ENCODE peak calls at places on chromosomes 3 and 15, in five cellular contexts. One of them, this sample, is unnamed.

GRCh38 chr3:139134678-139135372 is 90.1 kb upstream of the PRR23C start:
- DNase-seq in neuronal stem cell: no peak
- DNase-seq in H9: no peak
- DNase-seq in mesendoderm: no peak
- DNase-seq in IMR-90: no peak
- DNase-seq in this sample: no peak

GRCh38 chr3:171531716-171532115 is 71.5 kb upstream of the TNIK start:
- DNase-seq in neuronal stem cell: no peak
- DNase-seq in H9: no peak
- DNase-seq in mesendoderm: no peak
- DNase-seq in IMR-90: no peak
- DNase-seq in this sample: no peak

GRCh38 chr3:187808466-187809291 is 63.4 kb upstream of the BCL6 start:
- DNase-seq in neuronal stem cell: no peak
- DNase-seq in IMR-90: no peak
- DNase-seq in mesendoderm: no peak
- DNase-seq in H9: no peak
- DNase-seq in this sample: peak; percentile 2

GRCh38 chr3:139173372-139174108 is 128.8 kb upstream of the PRR23C start:
- DNase-seq in H9: no peak
- DNase-seq in neuronal stem cell: no peak
- DNase-seq in mesendoderm: no peak
- DNase-seq in IMR-90: no peak
- DNase-seq in this sample: no peak

GRCh38 chr3:16240229-16241023 is 24.3 kb downstream of the DPH3 start:
- DNase-seq in mesendoderm: no peak
- DNase-seq in H9: no peak
- DNase-seq in neuronal stem cell: no peak
- DNase-seq in IMR-90: peak; percentile 81
- DNase-seq in this sample: peak; percentile 5

GRCh38 chr3:128076783-128077624 is 24.8 kb downstream of the SEC61A1 start:
- DNase-seq in neuronal stem cell: no peak
- DNase-seq in mesendoderm: no peak
- DNase-seq in IMR-90: no peak
- DNase-seq in H9: no peak
- DNase-seq in this sample: no peak

GRCh38 chr3:157999246-157999645 is 107.0 kb downstream of the SHOX2 start:
- DNase-seq in neuronal stem cell: no peak
- DNase-seq in mesendoderm: no peak
- DNase-seq in H9: no peak
- DNase-seq in IMR-90: no peak
- DNase-seq in this sample: no peak

GRCh38 chr3:138097192-138097829 is 18.1 kb downstream of the DZIP1L start:
- DNase-seq in IMR-90: no peak
- DNase-seq in mesendoderm: peak; percentile 56
- DNase-seq in H9: peak; percentile 61
- DNase-seq in neuronal stem cell: no peak
- DNase-seq in this sample: peak; percentile 39

GRCh38 chr3:52194541-52195296 is 3.2 kb upstream of the ALAS1 start:
- DNase-seq in IMR-90: peak; percentile 72
- DNase-seq in H9: no peak
- DNase-seq in neuronal stem cell: no peak
- DNase-seq in mesendoderm: no peak
- DNase-seq in this sample: no peak

GRCh38 chr3:131620977-131621376 is 118.2 kb upstream of the MRPL3 start:
- DNase-seq in IMR-90: no peak
- DNase-seq in mesendoderm: no peak
- DNase-seq in H9: no peak
- DNase-seq in neuronal stem cell: no peak
- DNase-seq in this sample: no peak

GRCh38 chr3:16247282-16248058 is 17.3 kb downstream of the DPH3 start:
- DNase-seq in H9: peak; percentile 79
- DNase-seq in mesendoderm: peak; percentile 78
- DNase-seq in neuronal stem cell: peak; percentile 80
- DNase-seq in IMR-90: peak; percentile 84
- DNase-seq in this sample: peak; percentile 93

GRCh38 chr3:26236511-26236910 is 386.1 kb upstream of the LRRC3B start:
- DNase-seq in neuronal stem cell: no peak
- DNase-seq in H9: no peak
- DNase-seq in mesendoderm: no peak
- DNase-seq in IMR-90: no peak
- DNase-seq in this sample: no peak

GRCh38 chr15:34241376-34242350 is 16.8 kb downstream of the EMC4 start:
- DNase-seq in neuronal stem cell: no peak
- DNase-seq in mesendoderm: peak; percentile 39
- DNase-seq in IMR-90: peak; percentile 51
- DNase-seq in H9: no peak
- DNase-seq in this sample: peak; percentile 66

GRCh38 chr3:177928156-177928555 is 608.1 kb upstream of the KCNMB2 start:
- DNase-seq in neuronal stem cell: no peak
- DNase-seq in mesendoderm: no peak
- DNase-seq in IMR-90: peak; percentile 51
- DNase-seq in H9: no peak
- DNase-seq in this sample: no peak

GRCh38 chr3:17110665-17111396 is 226.1 kb downstream of the PLCL2 start:
- DNase-seq in neuronal stem cell: no peak
- DNase-seq in IMR-90: no peak
- DNase-seq in mesendoderm: no peak
- DNase-seq in H9: no peak
- DNase-seq in this sample: no peak

GRCh38 chr3:15023249-15023648 is 41.9 kb downstream of the MRPS25 start:
- DNase-seq in H9: no peak
- DNase-seq in neuronal stem cell: no peak
- DNase-seq in mesendoderm: no peak
- DNase-seq in IMR-90: no peak
- DNase-seq in this sample: no peak

GRCh38 chr3:43969944-43970343 is 271.7 kb upstream of the TOPAZ1 start:
- DNase-seq in mesendoderm: no peak
- DNase-seq in neuronal stem cell: no peak
- DNase-seq in IMR-90: no peak
- DNase-seq in H9: no peak
- DNase-seq in this sample: no peak

GRCh38 chr3:123637131-123637530 is 52.3 kb upstream of the HACD2 start:
- DNase-seq in H9: peak; percentile 56
- DNase-seq in mesendoderm: peak; percentile 76
- DNase-seq in neuronal stem cell: no peak
- DNase-seq in IMR-90: no peak
- DNase-seq in this sample: peak; percentile 49

GRCh38 chr3:10782011-10782410 is 34.0 kb upstream of the SLC6A11 start:
- DNase-seq in IMR-90: no peak
- DNase-seq in H9: no peak
- DNase-seq in neuronal stem cell: no peak
- DNase-seq in mesendoderm: no peak
- DNase-seq in this sample: no peak

GRCh38 chr15:25250011-25250596 is 188.7 kb downstream of the UBE3A start:
- DNase-seq in neuronal stem cell: no peak
- DNase-seq in H9: no peak
- DNase-seq in IMR-90: no peak
- DNase-seq in mesendoderm: no peak
- DNase-seq in this sample: no peak

GRCh38 chr15:74543043-74543422 is 2.0 kb downstream of the ARID3B start:
- DNase-seq in mesendoderm: no peak
- DNase-seq in IMR-90: peak; percentile 33
- DNase-seq in neuronal stem cell: no peak
- DNase-seq in H9: no peak
- DNase-seq in this sample: no peak

GRCh38 chr3:6807967-6808588 is 52.8 kb upstream of the GRM7 start:
- DNase-seq in IMR-90: no peak
- DNase-seq in mesendoderm: no peak
- DNase-seq in neuronal stem cell: no peak
- DNase-seq in H9: no peak
- DNase-seq in this sample: no peak

GRCh38 chr15:99141943-99142342 is 37.1 kb downstream of the SYNM start:
- DNase-seq in IMR-90: no peak
- DNase-seq in neuronal stem cell: no peak
- DNase-seq in H9: peak; percentile 22
- DNase-seq in mesendoderm: peak; percentile 29
- DNase-seq in this sample: no peak

GRCh38 chr3:45858809-45859543 is 17.1 kb upstream of the LZTFL1 start:
- DNase-seq in neuronal stem cell: no peak
- DNase-seq in IMR-90: no peak
- DNase-seq in mesendoderm: no peak
- DNase-seq in H9: no peak
- DNase-seq in this sample: no peak

GRCh38 chr3:150723946-150724345 is 20.2 kb upstream of the ERICH6 start:
- DNase-seq in IMR-90: no peak
- DNase-seq in H9: no peak
- DNase-seq in neuronal stem cell: no peak
- DNase-seq in mesendoderm: no peak
- DNase-seq in this sample: no peak

GRCh38 chr15:50114381-50114780 is 4.7 kb downstream of the ATP8B4 start:
- DNase-seq in neuronal stem cell: no peak
- DNase-seq in H9: no peak
- DNase-seq in mesendoderm: no peak
- DNase-seq in IMR-90: no peak
- DNase-seq in this sample: peak; percentile 7

GRCh38 chr15:49428392-49429095 is 5.5 kb downstream of the FGF7 start:
- DNase-seq in mesendoderm: no peak
- DNase-seq in H9: no peak
- DNase-seq in neuronal stem cell: no peak
- DNase-seq in IMR-90: peak; percentile 64
- DNase-seq in this sample: no peak

GRCh38 chr3:42045719-42046243 is 45.4 kb upstream of the TRAK1 start:
- DNase-seq in mesendoderm: no peak
- DNase-seq in neuronal stem cell: no peak
- DNase-seq in IMR-90: no peak
- DNase-seq in H9: no peak
- DNase-seq in this sample: no peak

GRCh38 chr3:67288707-67289106 is 290.6 kb downstream of the KBTBD8 start:
- DNase-seq in IMR-90: no peak
- DNase-seq in H9: no peak
- DNase-seq in mesendoderm: no peak
- DNase-seq in neuronal stem cell: no peak
- DNase-seq in this sample: no peak

GRCh38 chr3:120418866-120419490 is 31.8 kb downstream of the FSTL1 start:
- DNase-seq in IMR-90: no peak
- DNase-seq in mesendoderm: peak; percentile 89
- DNase-seq in neuronal stem cell: peak; percentile 41
- DNase-seq in H9: peak; percentile 76
- DNase-seq in this sample: no peak

GRCh38 chr3:159604151-159604581 is 384.5 kb upstream of the IL12A start:
- DNase-seq in IMR-90: peak; percentile 68
- DNase-seq in H9: no peak
- DNase-seq in mesendoderm: no peak
- DNase-seq in neuronal stem cell: no peak
- DNase-seq in this sample: no peak

GRCh38 chr3:111846717-111847116 is 12.3 kb upstream of the PHLDB2 start:
- DNase-seq in neuronal stem cell: no peak
- DNase-seq in H9: no peak
- DNase-seq in mesendoderm: no peak
- DNase-seq in IMR-90: peak; percentile 91
- DNase-seq in this sample: peak; percentile 90
- H2BK5ac ChIP-seq in neuronal stem cell: no peak overlapping the region
- H2BK5ac ChIP-seq in H9: no peak overlapping the region
- H2BK5ac ChIP-seq in mesendoderm: no peak overlapping the region
- H2BK5ac ChIP-seq in IMR-90: peak overlapping the region; percentile 3
- H2BK5ac ChIP-seq in this sample: no peak overlapping the region

DNA sequence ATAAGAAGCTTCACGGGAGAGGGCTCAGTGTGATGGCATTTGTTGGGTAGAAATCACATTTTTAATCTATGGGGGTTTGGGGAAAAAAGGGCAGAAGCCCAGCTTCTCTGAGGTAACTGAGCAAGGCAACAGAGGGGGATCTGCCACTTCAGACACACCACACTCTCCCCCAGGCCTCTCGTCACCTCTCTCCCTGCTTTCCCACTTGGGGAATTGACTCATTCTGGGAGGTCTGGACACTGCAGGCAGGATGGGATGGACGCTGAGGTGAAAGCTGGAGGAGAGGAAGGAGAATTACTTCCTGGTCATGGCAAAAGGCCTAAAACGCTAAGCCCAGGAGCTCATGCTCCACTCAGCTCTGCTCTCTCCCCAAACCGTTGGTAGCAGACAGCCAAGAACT is 33.2 kb downstream of the MYO5C start:
- DNase-seq in neuronal stem cell: peak; percentile 18
- DNase-seq in IMR-90: no peak
- DNase-seq in H9: no peak
- DNase-seq in mesendoderm: peak; percentile 41
- DNase-seq in this sample: no peak
- H2BK5ac ChIP-seq in neuronal stem cell: peak overlapping the region; percentile 93
- H2BK5ac ChIP-seq in IMR-90: no peak overlapping the region
- H2BK5ac ChIP-seq in H9: peak overlapping the region; percentile 21
- H2BK5ac ChIP-seq in mesendoderm: peak overlapping the region; percentile 34
- H2BK5ac ChIP-seq in this sample: peak overlapping the region; percentile 75

DNA sequence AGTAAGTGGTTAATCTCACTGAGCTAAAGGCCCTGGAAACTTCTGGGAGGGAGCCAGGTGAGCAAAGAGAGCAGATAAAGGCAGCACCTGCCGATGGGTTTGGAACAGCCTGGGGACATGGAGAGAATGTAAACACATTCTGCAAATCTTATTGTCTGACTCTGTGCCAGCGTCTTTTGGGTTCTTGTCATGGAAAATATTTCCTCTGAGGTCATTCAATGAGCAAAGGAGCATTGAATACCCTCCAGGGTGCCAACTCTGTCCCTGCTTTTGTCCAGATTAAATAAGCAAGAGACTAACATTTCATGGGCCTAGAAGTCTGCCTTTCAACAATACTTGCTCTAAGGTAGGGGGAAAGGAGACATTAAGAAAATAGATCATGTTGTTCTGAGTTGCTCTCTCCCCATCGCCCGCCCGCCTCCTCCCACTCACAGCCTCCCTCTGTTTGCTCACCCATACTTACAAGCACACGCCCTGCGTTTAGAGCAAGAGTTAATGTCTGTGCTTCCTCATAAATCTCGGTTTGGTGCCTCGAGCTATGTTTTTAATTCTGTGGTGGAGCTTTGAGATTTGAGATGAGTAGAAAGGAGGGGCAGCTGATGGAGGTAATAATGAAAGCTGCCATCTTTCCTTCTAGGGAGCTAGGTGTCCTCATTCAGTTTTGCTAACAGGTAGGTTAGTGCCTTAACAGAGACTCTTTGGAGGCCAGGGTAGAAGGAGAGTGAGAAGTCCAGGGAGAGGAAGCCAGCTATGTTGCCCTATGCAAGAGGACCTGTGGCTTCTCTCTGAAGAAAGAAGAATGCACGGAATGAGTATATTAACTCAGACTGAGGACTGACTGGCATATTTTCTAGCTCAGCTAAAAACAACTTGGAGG is 132.9 kb downstream of the TPRG1 start:
- DNase-seq in H9: peak; percentile 50
- DNase-seq in mesendoderm: no peak
- DNase-seq in IMR-90: no peak
- DNase-seq in neuronal stem cell: no peak
- DNase-seq in this sample: peak; percentile 67
- H2BK5ac ChIP-seq in H9: no peak overlapping the region
- H2BK5ac ChIP-seq in mesendoderm: no peak overlapping the region
- H2BK5ac ChIP-seq in IMR-90: no peak overlapping the region
- H2BK5ac ChIP-seq in neuronal stem cell: no peak overlapping the region
- H2BK5ac ChIP-seq in this sample: no peak overlapping the region

DNA sequence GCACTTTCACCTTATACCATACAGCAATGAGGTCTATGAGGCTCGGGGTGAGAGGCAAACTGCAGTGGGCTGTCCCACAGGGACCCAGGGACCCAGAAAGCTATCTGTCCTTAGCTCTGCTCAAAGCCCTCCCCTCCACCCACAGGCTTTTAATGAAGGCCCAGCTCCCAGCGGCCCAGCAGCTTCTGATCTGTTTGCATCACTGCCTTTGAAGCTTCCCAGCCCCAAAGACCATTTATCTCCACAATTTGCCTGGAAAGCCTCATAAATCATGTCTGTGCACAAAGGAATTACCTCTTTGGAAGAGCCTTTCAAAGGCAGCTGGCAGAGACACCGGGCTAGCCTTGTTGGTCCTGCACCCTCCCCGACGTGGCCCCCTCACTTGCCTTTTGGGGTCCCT is 123.9 kb downstream of the RAB11A start:
- DNase-seq in IMR-90: no peak
- DNase-seq in neuronal stem cell: no peak
- DNase-seq in mesendoderm: no peak
- DNase-seq in H9: no peak
- DNase-seq in this sample: no peak
- H2BK5ac ChIP-seq in IMR-90: no peak overlapping the region
- H2BK5ac ChIP-seq in neuronal stem cell: no peak overlapping the region
- H2BK5ac ChIP-seq in mesendoderm: no peak overlapping the region
- H2BK5ac ChIP-seq in H9: no peak overlapping the region
- H2BK5ac ChIP-seq in this sample: no peak overlapping the region